ENCODE peak calls at places on chromosomes 1 and 21, in seven cellular contexts. B, A, G, M, D, X and I are unnamed samples.

GRCh38 chr1:108053291-108054023 is 88.5 kb upstream of the VAV3 start:
- DNase-seq in B (no peak), A (no peak), G (no peak), M (peak; percentile 20), D (no peak), X (peak; percentile 9), I (no peak)

GRCh38 chr1:172487550-172487949 is 43.7 kb upstream of the PIGC start:
- DNase-seq in B (no peak), A (no peak), G (no peak), M (no peak), D (no peak), X (no peak), I (no peak)

GRCh38 chr1:246923900-246924299 is 7.8 kb downstream of the AHCTF1 start:
- DNase-seq in B (no peak), A (no peak), G (no peak), M (no peak), D (no peak), X (no peak), I (no peak)

GRCh38 chr1:11806307-11806936 is 431 bp downstream of the CLCN6 start:
- DNase-seq in B (no peak), A (no peak), G (peak; percentile 55), M (no peak), D (no peak), X (peak; percentile 17), I (no peak)

GRCh38 chr1:165703648-165704047 is 5.3 kb upstream of the ALDH9A1 start:
- DNase-seq in B (no peak), A (no peak), G (no peak), M (no peak), D (no peak), X (peak; percentile 48), I (no peak)

GRCh38 chr1:26305667-26306289 is 658 bp downstream of the UBXN11 start:
- DNase-seq in B (no peak), A (no peak), G (no peak), M (no peak), D (no peak), X (no peak), I (no peak)

GRCh38 chr1:10835423-10836421 is 39.3 kb upstream of the CASZ1 start:
- DNase-seq in B (peak; percentile 80), A (peak; percentile 49), G (no peak), M (peak; percentile 30), D (no peak), X (peak; percentile 52), I (no peak)

GRCh38 chr1:185151215-185151614 is 5.5 kb downstream of the TRMT1L start:
- DNase-seq in B (no peak), A (no peak), G (no peak), M (no peak), D (no peak), X (no peak), I (no peak)

GRCh38 chr1:88697503-88697902 is 13.4 kb downstream of the PKN2 start:
- DNase-seq in B (no peak), A (no peak), G (no peak), M (peak; percentile 27), D (no peak), X (no peak), I (no peak)

GRCh38 chr1:59100975-59101374 is 195.9 kb upstream of the FGGY start:
- DNase-seq in B (no peak), A (no peak), G (no peak), M (peak; percentile 29), D (no peak), X (no peak), I (no peak)

GRCh38 chr21:35810431-35810970 is 249.8 kb downstream of the SETD4 start:
- DNase-seq in B (no peak), A (no peak), G (no peak), M (no peak), D (no peak), X (no peak), I (no peak)

GRCh38 chr21:31668651-31669491 is 9.4 kb downstream of the SOD1 start:
- DNase-seq in B (no peak), A (no peak), G (no peak), M (no peak), D (no peak), X (no peak), I (no peak)

GRCh38 chr1:27832762-27833161 is 2.2 kb downstream of the PPP1R8 start:
- DNase-seq in B (no peak), A (no peak), G (no peak), M (peak; percentile 54), D (no peak), X (peak; percentile 25), I (no peak)

DNA sequence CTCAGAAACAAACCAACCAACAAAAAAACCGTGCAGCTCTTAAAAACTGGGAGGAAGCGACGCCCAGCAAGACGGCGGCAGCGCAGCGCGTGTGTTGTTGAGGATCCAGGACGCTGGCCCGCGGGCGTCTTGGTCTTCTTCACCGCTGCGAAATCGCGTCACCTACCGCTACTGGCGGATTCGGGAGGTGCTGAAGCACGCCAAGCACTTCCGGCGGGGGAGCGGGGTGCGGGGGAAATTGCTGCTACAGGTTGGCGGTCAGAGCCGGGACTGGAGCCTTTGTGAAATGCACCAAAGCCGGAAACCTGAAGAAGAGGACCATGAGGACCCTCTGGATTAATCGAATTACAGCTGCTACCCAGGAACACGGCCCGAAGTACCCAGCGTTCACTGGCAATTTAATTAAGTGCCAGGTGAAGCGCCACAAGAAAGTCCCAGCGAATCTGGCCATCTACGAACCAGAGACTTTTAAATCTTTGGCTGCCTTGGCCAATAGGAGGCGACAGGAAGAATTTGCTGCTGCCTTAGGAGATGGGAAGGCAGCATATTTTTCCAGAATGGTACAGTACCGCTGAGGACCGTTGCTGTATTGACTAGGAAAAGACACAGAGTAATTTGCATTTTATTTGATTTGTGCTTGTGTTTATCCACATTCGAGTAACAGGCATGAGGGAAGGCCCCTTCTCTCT is 11.9 kb upstream of the RIPPLY3 start:
- DNase-seq in B (no peak), A (no peak), G (peak; percentile 25), M (no peak), D (peak; percentile 21), X (no peak), I (no peak)
- TF ChIP-seq CTCF in B (no peak), A (no peak), G (no peak), M (no peak), D (no peak), X (peak; percentile 21), I (no peak)

GRCh38 chr1:231318568-231318967 is 19.1 kb downstream of the EXOC8 start:
- DNase-seq in B (no peak), A (no peak), G (no peak), M (no peak), D (no peak), X (no peak), I (no peak)

GRCh38 chr1:231324660-231325059 is 13.0 kb downstream of the EXOC8 start:
- DNase-seq in B (no peak), A (no peak), G (no peak), M (no peak), D (no peak), X (no peak), I (no peak)

GRCh38 chr1:231319080-231319479 is 18.6 kb downstream of the EXOC8 start:
- DNase-seq in B (no peak), A (no peak), G (no peak), M (no peak), D (no peak), X (no peak), I (no peak)

GRCh38 chr1:231326248-231326647 is 11.4 kb downstream of the EXOC8 start:
- DNase-seq in B (no peak), A (no peak), G (no peak), M (no peak), D (no peak), X (no peak), I (peak; percentile 89)

GRCh38 chr1:231322880-231323530 is 14.6 kb downstream of the EXOC8 start:
- DNase-seq in B (no peak), A (no peak), G (no peak), M (no peak), D (no peak), X (no peak), I (no peak)
- TF ChIP-seq CTCF in B (no peak), A (peak; percentile 22), G (no peak), M (peak; percentile 18), D (no peak), X (no peak), I (no peak)

DNA sequence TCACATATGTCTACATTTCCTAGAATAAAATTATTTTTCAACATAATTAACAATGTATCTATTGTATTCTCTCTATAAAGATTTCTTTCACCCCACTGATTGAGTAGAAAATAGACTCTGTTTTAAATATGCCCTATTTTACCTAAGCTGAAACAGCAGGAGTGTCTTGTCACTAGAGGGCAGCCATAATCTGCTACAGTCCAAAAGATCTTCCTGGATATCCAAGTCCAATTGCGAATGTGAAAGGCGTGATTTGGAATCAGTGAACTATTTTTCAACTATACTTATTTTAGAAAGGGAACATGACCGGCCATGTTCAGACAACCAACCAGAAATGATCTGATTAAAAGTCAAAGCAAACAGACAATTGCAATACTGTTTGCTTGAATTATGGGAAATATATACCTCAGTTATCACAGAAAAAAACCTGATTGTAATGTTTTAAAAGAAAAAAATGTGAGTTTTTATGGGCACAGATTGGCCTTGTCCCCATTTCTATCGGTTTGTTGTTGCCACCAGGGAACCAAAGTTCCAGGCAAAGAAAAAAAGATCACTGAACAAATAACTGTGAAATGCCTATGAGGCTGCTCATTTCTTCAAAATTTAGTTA is 1211.0 kb upstream of the ADGRL4 start:
- DNase-seq in B (no peak), A (peak; percentile 32), G (peak; percentile 24), M (peak; percentile 73), D (no peak), X (peak; percentile 73), I (peak; percentile 62)
- TF ChIP-seq CTCF in B (peak; percentile 63), A (peak; percentile 60), G (no peak), M (peak; percentile 77), D (no peak), X (peak; percentile 84), I (peak; percentile 90)

GRCh38 chr1:205228052-205228451 is 306 bp downstream of the TMCC2 start:
- DNase-seq in B (no peak), A (no peak), G (no peak), M (no peak), D (no peak), X (no peak), I (no peak)

GRCh38 chr1:205227584-205228006 is at the start of gene TMCC2:
- DNase-seq in B (peak; percentile 83), A (peak; percentile 74), G (peak; percentile 93), M (peak; percentile 87), D (peak; percentile 78), X (peak; percentile 92), I (no peak)

GRCh38 chr1:205224736-205225135 is 3.0 kb upstream of the TMCC2 start:
- DNase-seq in B (no peak), A (no peak), G (no peak), M (no peak), D (no peak), X (no peak), I (no peak)

GRCh38 chr1:205225901-205226765 is 1.6 kb upstream of the TMCC2 start:
- DNase-seq in B (no peak), A (no peak), G (no peak), M (peak; percentile 11), D (no peak), X (peak; percentile 15), I (no peak)

DNA sequence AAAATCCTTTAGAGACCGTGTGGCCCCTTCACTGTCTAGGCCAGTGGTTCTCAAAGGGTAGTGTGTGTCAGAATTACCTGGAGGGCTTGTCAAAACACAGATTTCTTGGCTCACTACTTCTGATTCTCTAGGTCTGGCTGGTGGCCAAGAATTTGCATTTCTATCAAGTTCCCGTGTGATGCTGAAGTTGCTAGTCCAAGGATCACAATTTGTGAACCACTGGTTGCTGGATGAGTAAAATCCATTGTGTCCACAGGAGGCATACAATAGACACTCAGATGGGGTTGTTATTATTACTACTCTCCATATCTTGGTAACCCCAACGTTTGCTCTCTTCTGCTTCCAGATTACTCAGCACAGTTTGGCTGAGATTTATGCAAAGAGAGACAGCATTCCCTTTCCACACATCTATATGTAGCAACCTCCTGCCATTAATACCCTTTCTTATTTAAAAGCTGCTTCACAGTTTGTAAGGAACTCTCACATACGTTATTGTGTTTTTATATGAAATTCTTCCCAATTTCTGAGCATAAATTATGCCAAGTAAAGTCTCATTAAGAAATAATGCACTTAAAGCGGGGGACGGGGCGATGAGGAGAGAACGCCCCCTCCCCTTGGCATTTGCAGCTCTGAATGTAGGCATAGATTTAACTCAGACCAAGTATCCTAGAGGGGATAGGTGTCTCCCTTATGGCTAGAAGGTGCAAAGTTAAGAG is 720 bp upstream of the TMCC2 start:
- DNase-seq in B (no peak), A (peak; percentile 10), G (no peak), M (peak; percentile 41), D (no peak), X (peak; percentile 63), I (no peak)
- TF ChIP-seq CTCF in B (no peak), A (no peak), G (no peak), M (no peak), D (no peak), X (no peak), I (no peak)